ENCODE peak calls at places on chromosome 6, in five cellular contexts. P is cardiac fibroblast; Y is effector memory CD4-positive, alpha-beta T cell; D is left ventricle myocardium inferior; H is choroid plexus epithelial cell. T is an unnamed sample.

GRCh38 chr6:45049188-45049843 is 278.8 kb upstream of the RUNX2 start:
- DNase-seq in P (peak), Y (no peak), D (no peak), H (peak), T (no peak)

GRCh38 chr6:141669141-141669540 is 463.6 kb upstream of the GJE1 start:
- DNase-seq in P (no peak), Y (no peak), D (no peak), H (no peak), T (no peak)

GRCh38 chr6:128388380-128388779 is 132.0 kb downstream of the PTPRK start:
- DNase-seq in P (no peak), Y (no peak), D (no peak), H (no peak), T (no peak)

GRCh38 chr6:169490830-169491229 is 211.0 kb downstream of the WDR27 start:
- DNase-seq in P (peak), Y (no peak), D (no peak), H (no peak), T (peak)

GRCh38 chr6:155050311-155050710 is 55.2 kb downstream of the TIAM2 start:
- DNase-seq in P (no peak), Y (no peak), D (no peak), H (peak), T (no peak)

GRCh38 chr6:153801917-153802316 is 237.1 kb upstream of the OPRM1 start:
- DNase-seq in P (no peak), Y (no peak), D (no peak), H (no peak), T (no peak)

GRCh38 chr6:127514396-127515227 is 4.5 kb downstream of the MTCL3 start:
- DNase-seq in P (peak), Y (peak), D (peak), H (peak), T (peak)

GRCh38 chr6:64998173-64998572 is 708.9 kb downstream of the EYS start:
- DNase-seq in P (no peak), Y (no peak), D (no peak), H (no peak), T (no peak)

GRCh38 chr6:26032387-26033131 is 54.7 kb upstream of the HFE start:
- DNase-seq in P (peak), Y (no peak), D (no peak), H (peak), T (no peak)

GRCh38 chr6:130485870-130486269 is 120.1 kb downstream of the TMEM200A start:
- DNase-seq in P (no peak), Y (no peak), D (no peak), H (no peak), T (no peak)

GRCh38 chr6:43308990-43309477 is 408 bp upstream of the CRIP3 start:
- DNase-seq in P (no peak), Y (no peak), D (no peak), H (no peak), T (no peak)

GRCh38 chr6:36832313-36832712 is 6.9 kb downstream of the CPNE5 start:
- DNase-seq in P (no peak), Y (no peak), D (no peak), H (no peak), T (no peak)

GRCh38 chr6:155310596-155310995 is 3.7 kb downstream of the TFB1M start:
- DNase-seq in P (peak), Y (no peak), D (no peak), H (peak), T (peak)

GRCh38 chr6:35359744-35360348 is 17.5 kb downstream of the PPARD start:
- DNase-seq in P (peak), Y (no peak), D (peak), H (peak), T (peak)

GRCh38 chr6:41257369-41258195 is 28.9 kb downstream of the TREM1 start:
- DNase-seq in P (peak), Y (no peak), D (no peak), H (peak), T (peak)

DNA sequence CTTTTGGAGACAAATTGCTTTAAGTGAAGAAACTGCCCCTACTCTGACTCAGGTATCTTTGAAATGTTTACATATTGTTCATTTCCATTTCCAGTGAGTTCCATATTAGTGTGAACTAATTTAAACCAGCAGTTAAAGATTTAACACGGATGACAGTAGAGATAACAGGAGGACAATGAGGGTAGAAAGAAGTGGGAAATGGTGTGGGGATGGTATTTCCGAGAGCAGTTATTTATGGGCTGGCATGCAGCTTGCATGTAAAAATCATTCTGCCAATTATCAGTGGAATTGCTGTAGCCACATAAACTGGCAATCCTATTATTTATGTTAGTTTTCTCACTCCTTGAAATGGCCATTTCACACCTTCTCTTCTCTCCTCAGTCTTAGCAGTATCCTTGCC is 8.6 kb upstream of the ADGRF5 start:
- DNase-seq in P (no peak), Y (no peak), D (no peak), H (no peak), T (no peak)
- H3K4me3 ChIP-seq in P (no peak), Y (no peak), D (no peak), H (no peak), T (no peak)

GRCh38 chr6:159169557-159170332 is 545 bp downstream of the FNDC1 start:
- DNase-seq in P (peak), Y (no peak), D (peak), H (peak), T (peak)

GRCh38 chr6:159170999-159171712 is 2.0 kb downstream of the FNDC1 start:
- DNase-seq in P (peak), Y (no peak), D (peak), H (peak), T (peak)

GRCh38 chr6:159169193-159169555 is at the start of gene FNDC1:
- DNase-seq in P (peak), Y (peak), D (peak), H (no peak), T (peak)

GRCh38 chr6:159170333-159170672 is 1.1 kb downstream of the FNDC1 start:
- DNase-seq in P (no peak), Y (no peak), D (no peak), H (peak), T (no peak)

GRCh38 chr6:159168536-159169192 is 536 bp upstream of the FNDC1 start:
- DNase-seq in P (peak), Y (no peak), D (peak), H (no peak), T (no peak)
- H3K4me3 ChIP-seq in P (no peak), Y (peak), D (peak), H (peak), T (peak)

GRCh38 chr6:117906905-117907599 is at the start of gene SLC35F1:
- DNase-seq in P (peak), Y (no peak), D (peak), H (peak), T (peak)
- H3K4me3 ChIP-seq in P (peak), Y (peak), D (peak), H (peak), T (peak)

GRCh38 chr6:119076173-119076965 is 2.1 kb downstream of the FAM184A start:
- DNase-seq in P (no peak), Y (no peak), D (no peak), H (no peak), T (no peak)
- H3K4me3 ChIP-seq in P (no peak), Y (peak), D (no peak), H (no peak), T (no peak)

GRCh38 chr6:11852061-11852619 is 73.5 kb upstream of the ADTRP start:
- DNase-seq in P (no peak), Y (no peak), D (no peak), H (no peak), T (no peak)
- H3K4me3 ChIP-seq in P (no peak), Y (no peak), D (no peak), H (no peak), T (no peak)

DNA sequence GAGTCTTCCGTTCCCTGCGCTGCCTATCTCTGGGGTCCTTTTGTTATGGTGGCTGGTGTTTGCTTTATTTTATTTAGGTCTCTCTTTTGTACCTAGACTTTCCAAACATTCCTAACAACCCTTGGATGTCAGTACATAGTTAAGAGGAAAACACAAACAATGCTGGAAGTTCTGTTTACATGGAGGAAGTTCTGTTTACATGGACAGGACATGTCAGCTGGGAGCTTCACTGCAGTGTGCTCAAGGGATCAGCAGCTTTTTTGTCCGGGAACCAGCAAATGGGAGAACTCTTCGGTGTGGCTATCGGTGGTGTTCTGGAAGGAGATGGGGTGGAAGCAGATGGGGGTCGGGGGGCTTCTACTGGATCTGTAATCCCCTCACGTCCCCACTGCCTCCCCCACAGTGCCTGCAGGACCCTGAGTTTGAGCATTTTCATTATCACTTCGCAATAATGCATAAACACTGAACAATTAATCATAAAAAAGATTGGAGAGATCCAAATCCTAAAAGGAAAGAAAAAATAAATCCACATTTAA is 2.7 kb downstream of the SERPINB6 start:
- DNase-seq in P (no peak), Y (no peak), D (no peak), H (no peak), T (no peak)
- H3K4me3 ChIP-seq in P (no peak), Y (no peak), D (no peak), H (no peak), T (peak)

GRCh38 chr6:106194949-106195919 is 109.1 kb downstream of the PRDM1 start:
- DNase-seq in P (peak), Y (peak), D (no peak), H (peak), T (peak)
- H3K4me3 ChIP-seq in P (no peak), Y (no peak), D (no peak), H (no peak), T (no peak)

DNA sequence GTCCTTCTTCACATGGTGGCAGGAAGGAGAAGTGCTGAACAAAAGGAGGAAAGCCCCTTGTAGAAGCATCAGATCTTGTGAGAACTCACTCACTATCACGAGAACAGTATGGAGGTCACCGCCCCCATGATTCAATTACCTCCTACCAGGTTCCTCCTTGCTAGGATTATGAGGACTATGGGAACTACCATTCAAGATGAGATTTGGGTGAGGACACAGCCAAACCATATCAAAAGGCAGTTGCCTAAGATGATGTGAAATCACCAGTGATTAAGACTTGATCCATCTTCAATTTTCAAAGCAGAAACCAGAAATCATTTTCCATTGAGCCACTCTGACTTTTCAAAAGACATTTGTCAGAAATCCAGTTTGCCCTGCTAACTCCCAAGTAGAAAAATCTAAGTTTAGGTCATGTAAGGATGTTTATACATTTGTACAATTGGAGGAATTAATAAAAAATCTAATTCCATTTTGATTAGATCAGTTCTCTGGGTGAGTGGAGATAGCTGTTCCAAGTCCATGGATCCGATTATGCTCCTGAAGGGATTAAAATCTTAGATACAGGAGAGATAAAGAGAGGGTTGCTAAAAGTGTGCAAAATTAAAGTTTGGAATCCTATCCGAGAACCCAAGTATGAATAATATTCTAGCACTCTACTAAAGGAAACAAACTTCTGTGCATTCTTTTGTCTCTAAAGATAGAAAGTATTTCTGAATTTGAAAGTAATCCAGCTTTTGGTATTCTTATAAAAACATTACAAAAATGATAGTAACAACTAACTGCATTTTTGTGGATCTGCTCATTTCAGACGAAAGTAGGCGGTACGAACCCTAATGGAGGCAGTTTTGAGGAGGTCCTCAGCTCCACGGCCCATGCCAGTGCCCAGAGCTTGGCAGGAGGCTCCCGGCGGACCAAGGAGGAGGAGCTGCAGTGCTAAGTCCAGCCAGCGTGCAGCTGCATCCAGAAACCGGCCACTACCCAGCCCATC is 39.4 kb downstream of the HDDC2 start:
- DNase-seq in P (peak), Y (no peak), D (no peak), H (peak), T (peak)
- H3K4me3 ChIP-seq in P (peak), Y (no peak), D (peak), H (no peak), T (peak)

GRCh38 chr6:32851025-32851424 is 2.5 kb downstream of the TAP1 start:
- DNase-seq in P (no peak), Y (no peak), D (no peak), H (no peak), T (no peak)
- H3K4me3 ChIP-seq in P (no peak), Y (peak), D (peak), H (no peak), T (no peak)

GRCh38 chr6:55822815-55823214 is 52.6 kb downstream of the BMP5 start:
- DNase-seq in P (no peak), Y (no peak), D (no peak), H (peak), T (no peak)
- H3K4me3 ChIP-seq in P (no peak), Y (no peak), D (no peak), H (no peak), T (no peak)